ENCODE peak calls at places on chromosome 15, in five cellular contexts. W, Z, Q, G and V are unnamed samples.

GRCh38 chr15:93038064-93038705 is 50.8 kb downstream of the RGMA start:
- DNase-seq in Q (no peak), G (no peak), Z (no peak), W (no peak), V (no peak)

GRCh38 chr15:63945005-63945788 is 101.1 kb downstream of the DAPK2 start:
- DNase-seq in W (peak), G (peak), Z (peak), Q (peak), V (peak)

GRCh38 chr15:84979651-84980050 is 2.0 kb upstream of the PDE8A start:
- DNase-seq in G (no peak), Z (no peak), W (no peak), Q (peak), V (peak)

GRCh38 chr15:78314181-78314581 is 14.8 kb upstream of the SKIC8 start:
- DNase-seq in Z (no peak), G (no peak), W (no peak), Q (no peak), V (no peak)

GRCh38 chr15:20376872-20377271 is 164.7 kb downstream of the GOLGA6L6 start:
- DNase-seq in G (no peak), Q (no peak), W (no peak), Z (no peak), V (no peak)

GRCh38 chr15:62089616-62090015 is 22.8 kb downstream of the C2CD4A start:
- DNase-seq in Q (no peak), G (no peak), Z (no peak), W (no peak), V (no peak)

GRCh38 chr15:39649765-39650164 is 68.9 kb downstream of the THBS1 start:
- DNase-seq in G (no peak), W (no peak), Z (no peak), Q (no peak), V (no peak)

GRCh38 chr15:37223089-37223488 is 122.7 kb upstream of the MEIS2 start:
- DNase-seq in Z (no peak), G (no peak), W (no peak), Q (no peak), V (no peak)

GRCh38 chr15:74613089-74613952 is 2.3 kb upstream of the CLK3 start:
- DNase-seq in G (no peak), Q (no peak), W (no peak), Z (no peak), V (no peak)

GRCh38 chr15:63502843-63503738 is 1.3 kb upstream of the USP3 start:
- DNase-seq in Z (peak), W (no peak), G (peak), Q (peak), V (peak)

GRCh38 chr15:62781081-62781497 is 261.5 kb upstream of the TPM1 start:
- DNase-seq in G (no peak), W (no peak), Q (no peak), Z (no peak), V (no peak)

GRCh38 chr15:32683906-32684584 is 33.8 kb upstream of the GREM1 start:
- DNase-seq in Z (no peak), Q (no peak), W (peak), G (peak), V (no peak)

GRCh38 chr15:88470625-88471372 is 3.3 kb downstream of the MRPS11 start:
- DNase-seq in W (no peak), Z (no peak), G (no peak), Q (no peak), V (no peak)

GRCh38 chr15:78625621-78626280 is 5.0 kb upstream of the CHRNA3 start:
- DNase-seq in Q (no peak), W (no peak), G (no peak), Z (no peak), V (no peak)

GRCh38 chr15:96160269-96160668 is 170.2 kb upstream of the NR2F2 start:
- DNase-seq in Z (no peak), W (no peak), Q (peak), G (no peak), V (no peak)

GRCh38 chr15:89775815-89776214 is 317 bp upstream of the MESP2 start:
- DNase-seq in W (no peak), Q (no peak), Z (no peak), G (no peak), V (no peak)

GRCh38 chr15:41988896-41989572 is 16.7 kb upstream of the EHD4 start:
- DNase-seq in Z (no peak), G (no peak), Q (no peak), W (no peak), V (no peak)

GRCh38 chr15:57859130-57859685 is 152.7 kb downstream of the POLR2M start:
- DNase-seq in Z (no peak), G (no peak), W (no peak), Q (no peak), V (no peak)

GRCh38 chr15:49904296-49904695 is 214.7 kb downstream of the ATP8B4 start:
- DNase-seq in G (no peak), Z (no peak), W (no peak), Q (no peak), V (no peak)

GRCh38 chr15:41561777-41562145 is 2.7 kb downstream of the TYRO3 start:
- DNase-seq in W (peak), G (peak), Z (no peak), Q (peak), V (no peak)

GRCh38 chr15:72319985-72320671 is at the start of gene CELF6:
- DNase-seq in Q (peak), Z (peak), W (peak), G (peak), V (peak)

GRCh38 chr15:98126326-98127090 is 166.0 kb downstream of the ARRDC4 start:
- DNase-seq in G (no peak), Z (no peak), W (no peak), Q (no peak), V (no peak)

GRCh38 chr15:43376017-43376705 is 5.3 kb downstream of the TUBGCP4 start:
- DNase-seq in Q (no peak), W (peak), G (peak), Z (peak), V (no peak)

GRCh38 chr15:77904901-77905300 is 172.6 kb downstream of the TBC1D2B start:
- DNase-seq in W (no peak), G (no peak), Q (no peak), Z (no peak), V (no peak)

GRCh38 chr15:93331545-93332117 is 242.6 kb upstream of the RGMA start:
- DNase-seq in Z (no peak), G (no peak), Q (no peak), W (no peak), V (no peak)

GRCh38 chr15:34886134-34886533 is 83.4 kb downstream of the AQR start:
- DNase-seq in W (no peak), Z (no peak), G (peak), Q (no peak), V (no peak)

GRCh38 chr15:39594764-39595620 is 14.1 kb downstream of the THBS1 start:
- DNase-seq in Q (no peak), G (peak), Z (no peak), W (no peak), V (no peak)

GRCh38 chr15:32898414-32898813 is 180.6 kb downstream of the GREM1 start:
- DNase-seq in Q (no peak), G (no peak), Z (no peak), W (no peak), V (no peak)

GRCh38 chr15:101723161-101723873 is 956 bp downstream of the TARS3 start:
- DNase-seq in Q (no peak), G (peak), W (peak), Z (peak), V (no peak)

GRCh38 chr15:66938114-66938830 is 127.1 kb upstream of the SMAD3 start:
- DNase-seq in Z (no peak), G (no peak), Q (no peak), W (no peak), V (no peak)

GRCh38 chr15:32687556-32687955 is 30.2 kb upstream of the GREM1 start:
- DNase-seq in W (no peak), Q (no peak), G (peak), Z (no peak), V (no peak)

GRCh38 chr15:58864602-58865419 is 68.7 kb downstream of the SLTM start:
- DNase-seq in Q (peak), G (no peak), Z (no peak), W (no peak), V (peak)